ENCODE peak calls at places on chromosomes 5 and 9, in four cellular contexts. O is epithelial cell of esophagus, A is GDM1, J is GM04504. G is an unnamed sample.
A peak's percentile ranks its signal among the peaks of the same experiment; 100 is the strongest.

GRCh38 chr9:22528485-22528884 is 81.9 kb downstream of the DMRTA1 start:
- DNase-seq in O (no peak), A (no peak), J (no peak), G (no peak)

GRCh38 chr5:24401767-24402166 is 243.0 kb downstream of the CDH10 start:
- DNase-seq in A (no peak), J (no peak), O (peak; percentile 65), G (no peak)

GRCh38 chr9:134825025-134825424 is 55.6 kb upstream of the FCN2 start:
- DNase-seq in J (no peak), O (no peak), A (no peak), G (no peak)

GRCh38 chr9:104836235-104836634 is 72.3 kb downstream of the NIPSNAP3B start:
- DNase-seq in A (no peak), O (peak; percentile 39), J (no peak), G (no peak)

GRCh38 chr9:126558051-126558665 is 55.6 kb upstream of the LMX1B start:
- DNase-seq in J (no peak), O (peak; percentile 63), A (no peak), G (peak; percentile 8)

GRCh38 chr5:7856855-7857254 is 5.9 kb upstream of the CFAP90 start:
- DNase-seq in J (no peak), O (peak; percentile 52), A (peak; percentile 37), G (no peak)

GRCh38 chr9:588952-589351 is 252.5 kb upstream of the DMRT1 start:
- DNase-seq in O (peak; percentile 15), J (no peak), A (no peak), G (no peak)

GRCh38 chr9:110700953-110701352 is 32.4 kb downstream of the MUSK start:
- DNase-seq in J (no peak), O (peak; percentile 13), A (no peak), G (no peak)

GRCh38 chr5:131745594-131746175 is 51.1 kb downstream of the FNIP1 start:
- DNase-seq in A (no peak), O (no peak), J (no peak), G (no peak)

GRCh38 chr5:10545084-10545483 is 18.8 kb upstream of the ANKRD33B start:
- DNase-seq in O (no peak), A (no peak), J (no peak), G (no peak)

GRCh38 chr5:41346609-41347008 is 133.3 kb upstream of the C6 start:
- DNase-seq in O (peak; percentile 13), J (no peak), A (no peak), G (no peak)

GRCh38 chr9:125397736-125398135 is 136.1 kb downstream of the GAPVD1 start:
- DNase-seq in J (no peak), A (no peak), O (no peak), G (no peak)

GRCh38 chr9:134050726-134051125 is 17.1 kb downstream of the BRD3 start:
- DNase-seq in O (no peak), J (no peak), A (no peak), G (no peak)

GRCh38 chr5:174843263-174844250 is 119.2 kb downstream of the MSX2 start:
- DNase-seq in J (no peak), A (no peak), O (no peak), G (no peak)

GRCh38 chr5:108729306-108729645 is 18.4 kb upstream of the FER start:
- DNase-seq in O (no peak), J (no peak), A (no peak), G (no peak)

GRCh38 chr9:91302831-91303230 is 58.9 kb downstream of the AUH start:
- DNase-seq in A (no peak), J (peak; percentile 68), O (peak; percentile 86), G (no peak)

GRCh38 chr5:91306497-91306896 is 76.6 kb downstream of the ARRDC3 start:
- DNase-seq in O (no peak), A (no peak), J (no peak), G (no peak)

GRCh38 chr5:6448622-6449464 is at the start of gene UBE2QL1:
- DNase-seq in A (no peak), O (peak; percentile 22), J (no peak), G (no peak)

GRCh38 chr9:134054891-134055811 is 12.7 kb downstream of the BRD3 start:
- DNase-seq in J (no peak), O (no peak), A (no peak), G (no peak)

GRCh38 chr9:38347946-38348345 is 44.6 kb upstream of the ALDH1B1 start:
- DNase-seq in J (no peak), O (no peak), A (no peak), G (no peak)

GRCh38 chr9:128150594-128151342 is 1.5 kb downstream of the LCN2 start:
- DNase-seq in A (no peak), O (no peak), J (no peak), G (no peak)

GRCh38 chr5:90014420-90014819 is 395.1 kb downstream of the CETN3 start:
- DNase-seq in A (no peak), J (no peak), O (no peak), G (peak; percentile 68)

GRCh38 chr9:27210588-27210987 is 86.4 kb downstream of the EQTN start:
- DNase-seq in J (no peak), A (no peak), O (no peak), G (no peak)

GRCh38 chr5:91058575-91058974 is 324.5 kb downstream of the ARRDC3 start:
- DNase-seq in O (peak; percentile 98), A (no peak), J (no peak), G (no peak)

GRCh38 chr5:25862276-25862675 is 1176.1 kb downstream of the CDH9 start:
- DNase-seq in A (no peak), J (no peak), O (no peak), G (no peak)